ENCODE peak calls at places on chromosome 17, in nine cellular contexts. One of them, this sample, is unnamed.

GRCh38 chr17:9123594-9124553 is 102.6 kb downstream of the NTN1 start:
- DNase-seq in neural progenitor cell: no peak
- DNase-seq in RWPE1: no peak
- DNase-seq in mammary epithelial cell: no peak
- DNase-seq in cardiac fibroblast: no peak
- DNase-seq in pancreas: no peak
- DNase-seq in nephron progenitor cell: peak
- DNase-seq in lower leg skin: no peak
- DNase-seq in osteocyte: no peak
- DNase-seq in this sample: no peak

GRCh38 chr17:80096531-80097306 is 4.7 kb upstream of the GAA start:
- DNase-seq in lower leg skin: peak
- DNase-seq in nephron progenitor cell: no peak
- DNase-seq in cardiac fibroblast: no peak
- DNase-seq in mammary epithelial cell: no peak
- DNase-seq in pancreas: no peak
- DNase-seq in neural progenitor cell: no peak
- DNase-seq in osteocyte: no peak
- DNase-seq in RWPE1: no peak
- DNase-seq in this sample: no peak

GRCh38 chr17:68182940-68183551 is 64.8 kb upstream of the AMZ2 start:
- DNase-seq in lower leg skin: peak
- DNase-seq in nephron progenitor cell: no peak
- DNase-seq in RWPE1: peak
- DNase-seq in cardiac fibroblast: no peak
- DNase-seq in pancreas: no peak
- DNase-seq in neural progenitor cell: no peak
- DNase-seq in osteocyte: no peak
- DNase-seq in mammary epithelial cell: peak
- DNase-seq in this sample: peak

GRCh38 chr17:79979841-79980215 is 55.8 kb downstream of the TBC1D16 start:
- DNase-seq in osteocyte: no peak
- DNase-seq in pancreas: no peak
- DNase-seq in nephron progenitor cell: no peak
- DNase-seq in neural progenitor cell: no peak
- DNase-seq in mammary epithelial cell: no peak
- DNase-seq in lower leg skin: peak
- DNase-seq in RWPE1: no peak
- DNase-seq in cardiac fibroblast: no peak
- DNase-seq in this sample: no peak

GRCh38 chr17:46045639-46046038 is 46.6 kb downstream of the STH start:
- DNase-seq in RWPE1: no peak
- DNase-seq in pancreas: no peak
- DNase-seq in osteocyte: no peak
- DNase-seq in neural progenitor cell: no peak
- DNase-seq in lower leg skin: no peak
- DNase-seq in cardiac fibroblast: peak
- DNase-seq in mammary epithelial cell: peak
- DNase-seq in nephron progenitor cell: no peak
- DNase-seq in this sample: no peak

GRCh38 chr17:34645636-34646035 is 66.3 kb downstream of the TMEM132E start:
- DNase-seq in RWPE1: no peak
- DNase-seq in cardiac fibroblast: no peak
- DNase-seq in osteocyte: no peak
- DNase-seq in nephron progenitor cell: no peak
- DNase-seq in neural progenitor cell: no peak
- DNase-seq in mammary epithelial cell: no peak
- DNase-seq in pancreas: no peak
- DNase-seq in lower leg skin: no peak
- DNase-seq in this sample: no peak

GRCh38 chr17:17729620-17730249 is 48.5 kb downstream of the RAI1 start:
- DNase-seq in cardiac fibroblast: no peak
- DNase-seq in RWPE1: no peak
- DNase-seq in lower leg skin: no peak
- DNase-seq in mammary epithelial cell: no peak
- DNase-seq in neural progenitor cell: peak
- DNase-seq in pancreas: no peak
- DNase-seq in nephron progenitor cell: peak
- DNase-seq in osteocyte: no peak
- DNase-seq in this sample: peak

GRCh38 chr17:59355695-59356323 is 24.4 kb downstream of the YPEL2 start:
- DNase-seq in cardiac fibroblast: no peak
- DNase-seq in pancreas: no peak
- DNase-seq in mammary epithelial cell: no peak
- DNase-seq in nephron progenitor cell: no peak
- DNase-seq in RWPE1: no peak
- DNase-seq in osteocyte: no peak
- DNase-seq in neural progenitor cell: no peak
- DNase-seq in lower leg skin: no peak
- DNase-seq in this sample: no peak

GRCh38 chr17:57570740-57571344 is 174.3 kb downstream of the CCDC182 start:
- DNase-seq in nephron progenitor cell: no peak
- DNase-seq in lower leg skin: no peak
- DNase-seq in cardiac fibroblast: no peak
- DNase-seq in osteocyte: no peak
- DNase-seq in neural progenitor cell: no peak
- DNase-seq in RWPE1: no peak
- DNase-seq in mammary epithelial cell: no peak
- DNase-seq in pancreas: no peak
- DNase-seq in this sample: no peak

GRCh38 chr17:81514735-81515529 is 2.3 kb upstream of the ACTG1 start:
- DNase-seq in nephron progenitor cell: peak
- DNase-seq in RWPE1: peak
- DNase-seq in pancreas: peak
- DNase-seq in osteocyte: no peak
- DNase-seq in cardiac fibroblast: peak
- DNase-seq in mammary epithelial cell: peak
- DNase-seq in neural progenitor cell: peak
- DNase-seq in lower leg skin: peak
- DNase-seq in this sample: peak

GRCh38 chr17:71764507-71764906 is 356.3 kb upstream of the SOX9 start:
- DNase-seq in cardiac fibroblast: no peak
- DNase-seq in pancreas: no peak
- DNase-seq in mammary epithelial cell: no peak
- DNase-seq in nephron progenitor cell: peak
- DNase-seq in osteocyte: no peak
- DNase-seq in neural progenitor cell: peak
- DNase-seq in RWPE1: peak
- DNase-seq in lower leg skin: no peak
- DNase-seq in this sample: peak

GRCh38 chr17:4932756-4933155 is 679 bp downstream of the GP1BA start:
- DNase-seq in pancreas: no peak
- DNase-seq in lower leg skin: no peak
- DNase-seq in mammary epithelial cell: no peak
- DNase-seq in osteocyte: no peak
- DNase-seq in cardiac fibroblast: no peak
- DNase-seq in RWPE1: no peak
- DNase-seq in neural progenitor cell: no peak
- DNase-seq in nephron progenitor cell: no peak
- DNase-seq in this sample: no peak

GRCh38 chr17:10198509-10199249 is at the start of gene GAS7:
- DNase-seq in cardiac fibroblast: no peak
- DNase-seq in lower leg skin: peak
- DNase-seq in pancreas: no peak
- DNase-seq in osteocyte: peak
- DNase-seq in neural progenitor cell: peak
- DNase-seq in nephron progenitor cell: peak
- DNase-seq in RWPE1: no peak
- DNase-seq in mammary epithelial cell: no peak
- DNase-seq in this sample: peak

GRCh38 chr17:37643829-37644228 is 583 bp upstream of the DDX52 start:
- DNase-seq in RWPE1: no peak
- DNase-seq in mammary epithelial cell: peak
- DNase-seq in cardiac fibroblast: no peak
- DNase-seq in pancreas: peak
- DNase-seq in neural progenitor cell: peak
- DNase-seq in nephron progenitor cell: no peak
- DNase-seq in osteocyte: no peak
- DNase-seq in lower leg skin: no peak
- DNase-seq in this sample: no peak

GRCh38 chr17:81378941-81379511 is 16.2 kb upstream of the BAHCC1 start:
- DNase-seq in pancreas: no peak
- DNase-seq in neural progenitor cell: no peak
- DNase-seq in osteocyte: no peak
- DNase-seq in nephron progenitor cell: no peak
- DNase-seq in cardiac fibroblast: no peak
- DNase-seq in lower leg skin: peak
- DNase-seq in RWPE1: no peak
- DNase-seq in mammary epithelial cell: no peak
- DNase-seq in this sample: no peak

GRCh38 chr17:47323382-47324223 is at the start of gene EFCAB13:
- DNase-seq in mammary epithelial cell: peak
- DNase-seq in nephron progenitor cell: peak
- DNase-seq in lower leg skin: peak
- DNase-seq in cardiac fibroblast: peak
- DNase-seq in RWPE1: peak
- DNase-seq in pancreas: peak
- DNase-seq in osteocyte: peak
- DNase-seq in neural progenitor cell: peak
- DNase-seq in this sample: peak

GRCh38 chr17:76500074-76500744 is 1.0 kb downstream of the RHBDF2 start:
- DNase-seq in osteocyte: no peak
- DNase-seq in nephron progenitor cell: no peak
- DNase-seq in cardiac fibroblast: no peak
- DNase-seq in neural progenitor cell: peak
- DNase-seq in RWPE1: no peak
- DNase-seq in pancreas: no peak
- DNase-seq in mammary epithelial cell: peak
- DNase-seq in lower leg skin: no peak
- DNase-seq in this sample: no peak

GRCh38 chr17:79812969-79813825 is 16.3 kb upstream of the CBX8 start:
- DNase-seq in cardiac fibroblast: no peak
- DNase-seq in lower leg skin: no peak
- DNase-seq in nephron progenitor cell: peak
- DNase-seq in osteocyte: no peak
- DNase-seq in pancreas: no peak
- DNase-seq in mammary epithelial cell: no peak
- DNase-seq in RWPE1: no peak
- DNase-seq in neural progenitor cell: peak
- DNase-seq in this sample: no peak

GRCh38 chr17:28366605-28367004 is 1.6 kb upstream of the SEBOX start:
- DNase-seq in mammary epithelial cell: no peak
- DNase-seq in neural progenitor cell: no peak
- DNase-seq in cardiac fibroblast: no peak
- DNase-seq in pancreas: no peak
- DNase-seq in nephron progenitor cell: no peak
- DNase-seq in lower leg skin: no peak
- DNase-seq in osteocyte: no peak
- DNase-seq in RWPE1: no peak
- DNase-seq in this sample: no peak
- TF ChIP-seq CTCF in mammary epithelial cell: peak
- TF ChIP-seq CTCF in neural progenitor cell: no peak
- TF ChIP-seq CTCF in cardiac fibroblast: no peak
- TF ChIP-seq CTCF in pancreas: no peak
- TF ChIP-seq CTCF in nephron progenitor cell: no peak
- TF ChIP-seq CTCF in lower leg skin: no peak
- TF ChIP-seq CTCF in osteocyte: no peak
- TF ChIP-seq CTCF in RWPE1: no peak
- TF ChIP-seq CTCF in this sample: no peak

GRCh38 chr17:73350864-73351263 is 39.1 kb upstream of the CDC42EP4 start:
- DNase-seq in mammary epithelial cell: no peak
- DNase-seq in pancreas: no peak
- DNase-seq in nephron progenitor cell: no peak
- DNase-seq in RWPE1: no peak
- DNase-seq in osteocyte: no peak
- DNase-seq in lower leg skin: no peak
- DNase-seq in neural progenitor cell: no peak
- DNase-seq in cardiac fibroblast: no peak
- DNase-seq in this sample: no peak
- TF ChIP-seq CTCF in mammary epithelial cell: no peak
- TF ChIP-seq CTCF in pancreas: no peak
- TF ChIP-seq CTCF in nephron progenitor cell: no peak
- TF ChIP-seq CTCF in RWPE1: no peak
- TF ChIP-seq CTCF in osteocyte: no peak
- TF ChIP-seq CTCF in lower leg skin: no peak
- TF ChIP-seq CTCF in neural progenitor cell: no peak
- TF ChIP-seq CTCF in cardiac fibroblast: no peak
- TF ChIP-seq CTCF in this sample: no peak

GRCh38 chr17:41552455-41552854 is 19.4 kb downstream of the KRT9 start:
- DNase-seq in pancreas: no peak
- DNase-seq in nephron progenitor cell: no peak
- DNase-seq in neural progenitor cell: no peak
- DNase-seq in mammary epithelial cell: no peak
- DNase-seq in cardiac fibroblast: no peak
- DNase-seq in RWPE1: no peak
- DNase-seq in osteocyte: no peak
- DNase-seq in lower leg skin: no peak
- DNase-seq in this sample: no peak
- TF ChIP-seq CTCF in pancreas: no peak
- TF ChIP-seq CTCF in nephron progenitor cell: no peak
- TF ChIP-seq CTCF in neural progenitor cell: no peak
- TF ChIP-seq CTCF in mammary epithelial cell: no peak
- TF ChIP-seq CTCF in cardiac fibroblast: no peak
- TF ChIP-seq CTCF in RWPE1: no peak
- TF ChIP-seq CTCF in osteocyte: no peak
- TF ChIP-seq CTCF in lower leg skin: no peak
- TF ChIP-seq CTCF in this sample: no peak

GRCh38 chr17:31726980-31727427 is 132.0 kb downstream of the COPRS start:
- DNase-seq in cardiac fibroblast: peak
- DNase-seq in RWPE1: peak
- DNase-seq in neural progenitor cell: no peak
- DNase-seq in mammary epithelial cell: peak
- DNase-seq in pancreas: no peak
- DNase-seq in osteocyte: peak
- DNase-seq in nephron progenitor cell: no peak
- DNase-seq in lower leg skin: no peak
- DNase-seq in this sample: no peak

GRCh38 chr17:31724619-31725018 is 134.4 kb downstream of the COPRS start:
- DNase-seq in neural progenitor cell: no peak
- DNase-seq in osteocyte: peak
- DNase-seq in nephron progenitor cell: no peak
- DNase-seq in RWPE1: no peak
- DNase-seq in pancreas: no peak
- DNase-seq in lower leg skin: no peak
- DNase-seq in cardiac fibroblast: peak
- DNase-seq in mammary epithelial cell: no peak
- DNase-seq in this sample: no peak

GRCh38 chr17:31722251-31723056 is 136.6 kb downstream of the COPRS start:
- DNase-seq in osteocyte: peak
- DNase-seq in neural progenitor cell: no peak
- DNase-seq in cardiac fibroblast: peak
- DNase-seq in mammary epithelial cell: no peak
- DNase-seq in pancreas: peak
- DNase-seq in nephron progenitor cell: no peak
- DNase-seq in RWPE1: no peak
- DNase-seq in lower leg skin: no peak
- DNase-seq in this sample: no peak

GRCh38 chr17:31721291-31722025 is 137.6 kb downstream of the COPRS start:
- DNase-seq in nephron progenitor cell: no peak
- DNase-seq in cardiac fibroblast: no peak
- DNase-seq in neural progenitor cell: no peak
- DNase-seq in mammary epithelial cell: no peak
- DNase-seq in osteocyte: peak
- DNase-seq in RWPE1: no peak
- DNase-seq in pancreas: no peak
- DNase-seq in lower leg skin: no peak
- DNase-seq in this sample: no peak

DNA sequence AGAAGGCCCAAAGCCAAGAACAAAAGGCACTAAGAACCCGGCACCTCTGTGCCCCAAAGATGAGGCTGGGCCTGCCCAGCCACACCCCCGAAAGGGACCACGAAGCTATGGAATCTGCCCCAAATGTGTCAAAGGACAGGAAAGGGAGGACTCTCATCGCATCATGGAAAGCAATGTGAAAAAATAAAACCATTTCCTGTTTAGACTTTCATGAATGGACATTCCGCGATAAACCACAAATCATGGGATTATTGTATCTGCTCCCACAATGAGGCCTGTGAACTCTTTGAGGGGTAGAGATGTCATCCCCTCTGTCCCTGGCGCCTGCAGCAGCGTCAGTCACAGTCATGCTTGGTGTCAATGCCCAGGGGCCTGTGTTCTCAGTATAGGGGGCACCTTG is 135.0 kb downstream of the COPRS start:
- DNase-seq in RWPE1: no peak
- DNase-seq in pancreas: no peak
- DNase-seq in neural progenitor cell: no peak
- DNase-seq in cardiac fibroblast: peak
- DNase-seq in mammary epithelial cell: peak
- DNase-seq in nephron progenitor cell: no peak
- DNase-seq in osteocyte: peak
- DNase-seq in lower leg skin: no peak
- DNase-seq in this sample: no peak
- TF ChIP-seq CTCF in RWPE1: no peak
- TF ChIP-seq CTCF in pancreas: no peak
- TF ChIP-seq CTCF in neural progenitor cell: no peak
- TF ChIP-seq CTCF in cardiac fibroblast: no peak
- TF ChIP-seq CTCF in mammary epithelial cell: no peak
- TF ChIP-seq CTCF in nephron progenitor cell: no peak
- TF ChIP-seq CTCF in osteocyte: no peak
- TF ChIP-seq CTCF in lower leg skin: no peak
- TF ChIP-seq CTCF in this sample: no peak

This sample was measured in Peyer's patch.